ENCODE peak calls at places on chromosomes 1 and 21, in four cellular contexts. K is A549; B is heart left ventricle; O is naive thymus-derived CD4-positive, alpha-beta T cell. A is an unnamed sample.

GRCh38 chr1:151372411-151372934 is at the start of gene SELENBP1:
- DNase-seq in O (no peak), B (peak), K (peak), A (no peak)

GRCh38 chr1:86640161-86640560 is 64.2 kb upstream of the SH3GLB1 start:
- DNase-seq in B (no peak), O (no peak), K (no peak), A (no peak)

GRCh38 chr1:224340711-224341384 is 10.9 kb upstream of the NVL start:
- DNase-seq in O (peak), B (peak), K (peak), A (peak)

GRCh38 chr1:6972390-6972789 is 187.1 kb downstream of the CAMTA1 start:
- DNase-seq in K (no peak), B (no peak), O (no peak), A (no peak)

GRCh38 chr21:46056450-46056903 is 41.4 kb upstream of the COL6A2 start:
- DNase-seq in K (no peak), O (no peak), B (peak), A (no peak)

GRCh38 chr1:209456878-209457277 is 126.6 kb upstream of the CAMK1G start:
- DNase-seq in O (no peak), K (no peak), B (no peak), A (no peak)

GRCh38 chr1:78840447-78841251 is 165.9 kb downstream of the ADGRL4 start:
- DNase-seq in K (no peak), B (no peak), O (no peak), A (no peak)

GRCh38 chr21:36572091-36572490 is 92.2 kb upstream of the CLDN14 start:
- DNase-seq in O (no peak), K (no peak), B (no peak), A (no peak)

GRCh38 chr21:31218830-31219608 is 125.0 kb downstream of the TIAM1 start:
- DNase-seq in B (no peak), K (no peak), O (no peak), A (no peak)

GRCh38 chr1:195097316-195097715 is 1510.9 kb downstream of the KCNT2 start:
- DNase-seq in K (no peak), B (no peak), O (no peak), A (peak)

GRCh38 chr1:2556277-2557145 is at the start of gene TNFRSF14:
- DNase-seq in K (no peak), O (peak), B (peak), A (peak)

GRCh38 chr21:23887709-23888303 is 1719.5 kb downstream of the MRPL39 start:
- DNase-seq in B (no peak), O (peak), K (no peak), A (peak)

GRCh38 chr1:21681426-21681825 is 12.3 kb upstream of the RAP1GAP start:
- DNase-seq in K (no peak), B (no peak), O (no peak), A (no peak)

GRCh38 chr1:55554611-55555010 is 339.4 kb upstream of the USP24 start:
- DNase-seq in K (no peak), O (no peak), B (no peak), A (no peak)

GRCh38 chr1:88608139-88608943 is 75.7 kb upstream of the PKN2 start:
- DNase-seq in K (peak), O (no peak), B (no peak), A (peak)

GRCh38 chr1:27372022-27372807 is 2.4 kb downstream of the FCN3 start:
- DNase-seq in O (no peak), K (no peak), B (no peak), A (no peak)

GRCh38 chr1:27332536-27333281 is 9.1 kb upstream of the SYTL1 start:
- DNase-seq in O (peak), K (no peak), B (peak), A (peak)

GRCh38 chr1:45926302-45926701 is 122.9 kb downstream of the MAST2 start:
- DNase-seq in K (no peak), B (no peak), O (no peak), A (no peak)

GRCh38 chr1:186994816-186995361 is 166.1 kb downstream of the PLA2G4A start:
- DNase-seq in O (no peak), B (no peak), K (no peak), A (no peak)

GRCh38 chr1:64555947-64556346 is 86.0 kb downstream of the CACHD1 start:
- DNase-seq in K (no peak), B (no peak), O (no peak), A (no peak)

GRCh38 chr21:44478801-44479167 is 23.5 kb downstream of the LRRC3 start:
- DNase-seq in O (no peak), K (no peak), B (no peak), A (no peak)

GRCh38 chr21:33418686-33419085 is 15.5 kb downstream of the IFNGR2 start:
- DNase-seq in O (no peak), K (no peak), B (peak), A (no peak)

GRCh38 chr1:205505076-205505729 is 734 bp downstream of the CDK18 start:
- DNase-seq in O (no peak), K (no peak), B (no peak), A (no peak)

GRCh38 chr1:194252189-194252588 is 1065.8 kb upstream of the B3GALT2 start:
- DNase-seq in B (no peak), K (no peak), O (no peak), A (no peak)

GRCh38 chr1:221708987-221709386 is 32.9 kb downstream of the DUSP10 start:
- DNase-seq in O (peak), B (peak), K (peak), A (no peak)

GRCh38 chr1:190175320-190175719 is 302.3 kb downstream of the BRINP3 start:
- DNase-seq in O (no peak), K (no peak), B (no peak), A (no peak)

GRCh38 chr1:147651466-147651865 is 18.9 kb downstream of the ACP6 start:
- DNase-seq in B (no peak), K (no peak), O (no peak), A (no peak)

GRCh38 chr1:166870584-166870983 is 5.5 kb downstream of the TADA1 start:
- DNase-seq in K (no peak), B (no peak), O (no peak), A (no peak)

GRCh38 chr1:3069491-3070303 is 694 bp downstream of the PRDM16 start:
- DNase-seq in O (peak), K (peak), B (peak), A (no peak)

DNA sequence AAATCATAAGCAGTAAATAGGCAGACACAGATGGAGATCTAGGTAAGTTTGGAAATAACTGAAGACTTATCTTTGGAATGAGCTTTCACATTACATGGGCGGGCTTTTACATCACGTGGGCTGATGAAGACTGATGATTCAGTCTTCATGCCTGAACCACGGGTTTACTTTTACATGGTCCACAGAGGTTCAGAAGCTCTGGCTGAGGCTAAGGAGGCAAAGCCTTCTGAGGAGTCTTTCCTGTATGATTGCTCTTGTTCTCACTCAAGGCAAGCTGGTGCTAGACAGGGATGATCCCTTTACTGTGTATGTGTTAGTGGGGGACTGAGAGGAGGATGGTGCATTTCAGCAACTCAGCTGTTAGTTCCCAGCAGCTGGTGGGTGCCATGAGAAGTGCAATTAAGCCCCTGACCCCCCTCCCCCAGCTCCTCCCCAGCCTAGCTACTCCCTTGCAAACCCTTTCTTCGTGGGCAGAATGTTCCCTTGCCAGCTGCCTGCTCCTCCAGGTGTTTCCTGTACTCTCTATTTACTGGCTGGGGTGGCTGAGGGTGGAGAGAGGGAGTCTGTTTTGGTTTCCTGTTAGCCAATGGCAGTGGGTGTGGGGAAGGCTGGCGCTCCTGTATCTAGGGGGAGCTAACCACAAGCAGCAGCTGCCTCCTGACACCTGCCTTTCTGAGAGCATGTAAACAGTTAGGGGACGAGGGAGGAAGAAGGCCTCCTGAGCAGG is 15.4 kb downstream of the BTG2 start:
- DNase-seq in B (peak), O (peak), K (no peak), A (peak)
- H3K4me3 ChIP-seq in B (no peak), O (peak), K (no peak), A (peak)

GRCh38 chr1:162708286-162708685 is 76.0 kb downstream of the DDR2 start:
- DNase-seq in K (no peak), B (no peak), O (no peak), A (no peak)

GRCh38 chr1:162710349-162710748 is 78.1 kb downstream of the DDR2 start:
- DNase-seq in B (no peak), K (no peak), O (no peak), A (no peak)

GRCh38 chr1:162711066-162711465 is 78.8 kb downstream of the DDR2 start:
- DNase-seq in K (no peak), O (no peak), B (no peak), A (no peak)

GRCh38 chr1:162709132-162709860 is 77.0 kb downstream of the DDR2 start:
- DNase-seq in K (no peak), B (no peak), O (no peak), A (no peak)

GRCh38 chr1:162709870-162710269 is 77.6 kb downstream of the DDR2 start:
- DNase-seq in O (no peak), B (no peak), K (no peak), A (no peak)
- H3K27ac ChIP-seq in O (no peak), B (peak), K (no peak), A (no peak)

GRCh38 chr1:145992502-145992936 is 3.9 kb downstream of the TXNIP start:
- DNase-seq in K (no peak), B (no peak), O (no peak), A (peak)
- H3K4me3 ChIP-seq in K (no peak), B (peak), O (peak), A (no peak)

GRCh38 chr1:115869064-115869463 is 28.1 kb upstream of the NHLH2 start:
- DNase-seq in O (no peak), K (no peak), B (no peak), A (no peak)
- H3K27ac ChIP-seq in O (no peak), K (no peak), B (no peak), A (no peak)

DNA sequence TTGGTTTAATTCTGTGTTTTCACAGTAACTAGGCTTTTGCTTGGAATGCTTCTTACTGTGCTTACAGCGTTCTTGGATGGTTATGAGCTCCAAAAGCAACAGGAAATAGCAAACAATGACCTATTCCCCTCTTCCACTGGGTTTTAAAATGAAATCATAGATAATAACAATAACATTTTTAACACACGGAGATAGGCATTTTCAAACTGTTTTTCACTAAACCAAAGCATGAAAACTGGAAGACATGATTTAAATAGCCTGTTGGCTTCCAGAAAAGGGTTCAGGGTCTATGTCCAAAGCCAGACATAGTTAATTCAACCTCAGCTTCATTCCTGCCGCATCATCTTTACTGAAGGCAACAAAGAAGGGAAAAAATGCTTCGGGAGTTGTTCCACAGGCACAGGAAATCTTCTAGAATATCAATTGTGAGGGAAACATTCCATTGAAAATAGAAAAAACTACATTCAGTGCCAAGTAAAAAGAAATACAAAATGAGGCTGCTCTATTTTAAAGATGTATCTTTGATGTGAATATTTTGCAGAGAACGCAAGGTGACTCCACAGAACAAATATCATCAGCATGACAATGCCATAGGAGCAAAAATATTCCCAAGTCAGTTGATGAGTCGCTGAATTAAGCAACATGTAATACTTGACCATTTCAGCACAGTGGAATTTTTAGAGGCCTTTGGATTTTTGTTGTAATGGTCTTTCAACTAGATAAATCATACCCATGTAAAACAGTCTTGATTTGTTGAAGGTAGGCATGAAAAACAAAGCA is 80.7 kb downstream of the NID1 start:
- DNase-seq in O (no peak), K (no peak), B (no peak), A (no peak)
- H3K4me3 ChIP-seq in O (no peak), K (no peak), B (no peak), A (no peak)

GRCh38 chr1:17566892-17567291 is 27.4 kb downstream of the ARHGEF10L start:
- DNase-seq in K (no peak), B (no peak), O (no peak), A (no peak)

GRCh38 chr1:17565551-17565971 is 26.1 kb downstream of the ARHGEF10L start:
- DNase-seq in O (no peak), K (no peak), B (no peak), A (no peak)

GRCh38 chr1:17568014-17568413 is 28.5 kb downstream of the ARHGEF10L start:
- DNase-seq in O (no peak), K (no peak), B (no peak), A (no peak)

GRCh38 chr1:17569200-17570139 is 30.0 kb downstream of the ARHGEF10L start:
- DNase-seq in K (no peak), B (peak), O (no peak), A (no peak)

DNA sequence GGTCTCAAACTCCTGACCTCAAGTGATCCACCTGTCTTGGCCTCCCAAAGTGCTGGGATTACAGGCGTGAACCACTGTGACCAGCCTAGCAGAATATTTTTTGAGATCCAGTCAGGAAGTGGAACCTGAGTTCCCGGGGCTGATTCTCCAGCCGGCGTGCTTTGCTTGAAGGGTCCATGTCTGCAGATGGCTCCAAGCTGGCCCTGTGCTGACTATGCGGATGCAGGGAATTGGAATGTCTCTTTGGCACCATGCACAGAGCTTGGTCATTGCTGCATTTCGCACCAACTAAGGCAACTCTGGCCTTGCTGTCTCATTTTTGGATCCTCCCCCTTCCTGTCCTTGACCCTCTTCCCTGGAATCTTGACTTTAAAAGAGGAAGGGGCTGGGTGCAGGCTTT is 28.1 kb downstream of the ARHGEF10L start:
- DNase-seq in K (no peak), B (no peak), O (no peak), A (no peak)
- H3K27ac ChIP-seq in K (no peak), B (peak), O (no peak), A (no peak)

A was measured in MM.1S.